ENCODE peak calls at places on chromosomes 4 and X, in five cellular contexts. G is A673, T is adrenal gland, O is spleen, U is upper lobe of left lung. F is an unnamed sample.

GRCh38 chrX:46681849-46682248 is 77.1 kb downstream of the SLC9A7 start:
- DNase-seq in O (no peak), U (no peak), G (no peak), T (no peak), F (no peak)

GRCh38 chr4:106421441-106422296 is 53.1 kb upstream of the GIMD1 start:
- DNase-seq in O (no peak), U (no peak), T (no peak), G (no peak), F (no peak)

GRCh38 chr4:4384837-4385236 is 2.1 kb upstream of the NSG1 start:
- DNase-seq in T (no peak), U (no peak), G (peak; percentile 57), O (no peak), F (no peak)

GRCh38 chr4:7507381-7507780 is 72.7 kb upstream of the PSAPL1 start:
- DNase-seq in G (no peak), O (no peak), U (no peak), T (no peak), F (no peak)

GRCh38 chr4:46844325-46844917 is 64.6 kb downstream of the COX7B2 start:
- DNase-seq in U (no peak), T (peak; percentile 44), G (peak; percentile 79), O (no peak), F (peak; percentile 50)

GRCh38 chrX:141701081-141701480 is 2.5 kb upstream of the SPANXD start:
- DNase-seq in G (no peak), T (no peak), O (no peak), U (no peak), F (no peak)

GRCh38 chr4:5191831-5192230 is 140.6 kb downstream of the STK32B start:
- DNase-seq in O (no peak), T (no peak), G (no peak), U (no peak), F (no peak)

GRCh38 chrX:65667157-65667502 is 324 bp upstream of the MSN start:
- DNase-seq in G (no peak), U (no peak), O (no peak), T (no peak), F (no peak)

GRCh38 chr4:76622126-76622525 is 187.1 kb downstream of the SHROOM3 start:
- DNase-seq in O (no peak), T (no peak), U (no peak), G (no peak), F (no peak)

GRCh38 chr4:35689866-35690265 is 554.4 kb downstream of the ARAP2 start:
- DNase-seq in G (no peak), O (no peak), U (no peak), T (no peak), F (no peak)

GRCh38 chr4:35684755-35685154 is 559.6 kb downstream of the ARAP2 start:
- DNase-seq in G (no peak), U (no peak), O (no peak), T (no peak), F (no peak)
- H3K4me1 ChIP-seq in G (no peaks in the 10 kb centered on the region), U (no peaks in the 10 kb centered on the region), O (no peaks in the 10 kb centered on the region), T (no peaks in the 10 kb centered on the region), F (no peaks in the 10 kb centered on the region)

GRCh38 chrX:101787934-101788333 is 128.3 kb upstream of the ARMCX2 start:
- DNase-seq in T (no peak), U (no peak), O (no peak), G (peak; percentile 4), F (no peak)
- H3K4me1 ChIP-seq in T (no peaks in the 10 kb centered on the region), U (no peaks in the 10 kb centered on the region), O (no peaks in the 10 kb centered on the region), G (no peaks in the 10 kb centered on the region), F (no peaks in the 10 kb centered on the region)

GRCh38 chr4:41539711-41540110 is 1.8 kb downstream of the LIMCH1 start:
- DNase-seq in T (no peak), O (no peak), U (no peak), G (no peak), F (no peak)
- H3K4me1 ChIP-seq in T (peaks cover 46% of the 10 kb centered on the region), O (no peaks in the 10 kb centered on the region), U (peaks cover 11% of the 10 kb centered on the region), G (no peaks in the 10 kb centered on the region), F (no peaks in the 10 kb centered on the region)

GRCh38 chr4:138097912-138098600 is 144.1 kb downstream of the SLC7A11 start:
- DNase-seq in T (no peak), G (no peak), O (no peak), U (no peak), F (no peak)
- H3K4me1 ChIP-seq in T (no peaks in the 10 kb centered on the region), G (no peaks in the 10 kb centered on the region), O (no peaks in the 10 kb centered on the region), U (no peaks in the 10 kb centered on the region), F (no peaks in the 10 kb centered on the region)

DNA sequence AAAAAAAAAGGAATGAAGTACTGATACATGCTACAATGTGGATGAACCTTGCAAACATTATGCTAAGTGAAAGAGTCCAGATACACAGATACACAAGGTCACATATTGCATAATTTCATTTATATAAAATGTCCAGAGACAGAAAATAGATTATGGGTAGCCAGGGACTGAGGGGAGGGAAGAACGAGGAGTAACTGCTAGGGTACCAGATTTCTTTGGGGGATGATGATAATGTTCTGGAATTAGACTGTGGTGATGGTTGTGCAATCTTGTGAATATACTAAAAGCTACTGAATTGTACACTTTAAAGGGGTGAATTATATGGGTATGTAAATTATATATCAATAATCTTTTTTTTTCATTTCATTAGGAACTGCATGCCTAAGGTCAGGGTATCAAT is 20.8 kb upstream of the AP1AR start:
- DNase-seq in T (no peak), G (no peak), O (no peak), U (no peak), F (no peak)
- H3K4me1 ChIP-seq in T (peaks cover 6% of the 10 kb centered on the region), G (no peaks in the 10 kb centered on the region), O (no peaks in the 10 kb centered on the region), U (no peaks in the 10 kb centered on the region), F (no peaks in the 10 kb centered on the region)

F was measured in colonic mucosa.